ENCODE peak calls at places on chromosome 6, in six cellular contexts. E is Right ventricle myocardium superior, J is right cardiac atrium, H is HepG2, L is PC-3, R is esophagus mucosa. G is an unnamed sample.

GRCh38 chr6:15841937-15842698 is 179.3 kb upstream of the DTNBP1 start:
- ATAC-seq in E (peak), J (peak), H (no peak), L (no peak), R (no peak), G (no peak)

GRCh38 chr6:112338310-112338709 is 8.8 kb upstream of the RFPL4B start:
- ATAC-seq in E (no peak), J (no peak), H (no peak), L (no peak), R (no peak), G (no peak)

GRCh38 chr6:3135668-3136297 is 17.3 kb downstream of the BPHL start:
- ATAC-seq in E (no peak), J (no peak), H (peak), L (no peak), R (no peak), G (no peak)

GRCh38 chr6:106630366-106630765 is 988 bp downstream of the QRSL1 start:
- ATAC-seq in E (no peak), J (no peak), H (no peak), L (no peak), R (no peak), G (no peak)

GRCh38 chr6:67133973-67134372 is 1426.9 kb upstream of the EYS start:
- ATAC-seq in E (no peak), J (no peak), H (peak), L (no peak), R (no peak), G (no peak)

GRCh38 chr6:128966934-128967333 is 84.0 kb downstream of the LAMA2 start:
- ATAC-seq in E (no peak), J (no peak), H (no peak), L (no peak), R (no peak), G (no peak)

GRCh38 chr6:113696960-113697359 is 160.2 kb upstream of the MARCKS start:
- ATAC-seq in E (no peak), J (no peak), H (no peak), L (no peak), R (no peak), G (no peak)

GRCh38 chr6:161085246-161085645 is 93.7 kb downstream of the MAP3K4 start:
- ATAC-seq in E (no peak), J (no peak), H (no peak), L (no peak), R (no peak), G (peak)

GRCh38 chr6:158939255-158940170 is 60.5 kb downstream of the RSPH3 start:
- ATAC-seq in E (peak), J (peak), H (peak), L (no peak), R (peak), G (peak)

GRCh38 chr6:85459224-85459901 is 9.5 kb downstream of the NT5E start:
- ATAC-seq in E (peak), J (peak), H (no peak), L (peak), R (no peak), G (no peak)

GRCh38 chr6:49463612-49463967 is 420 bp downstream of the CENPQ start:
- ATAC-seq in E (no peak), J (no peak), H (peak), L (peak), R (no peak), G (peak)

GRCh38 chr6:90892271-90892670 is 305.4 kb upstream of the MAP3K7 start:
- ATAC-seq in E (no peak), J (no peak), H (no peak), L (no peak), R (no peak), G (no peak)

GRCh38 chr6:164842085-164842484 is 467.3 kb downstream of the C6orf118 start:
- ATAC-seq in E (no peak), J (no peak), H (no peak), L (no peak), R (no peak), G (no peak)

GRCh38 chr6:134103004-134103403 is 50.6 kb upstream of the SLC2A12 start:
- ATAC-seq in E (no peak), J (peak), H (no peak), L (no peak), R (no peak), G (no peak)

GRCh38 chr6:44222987-44223470 is 366 bp upstream of the SLC29A1 start:
- ATAC-seq in E (no peak), J (no peak), H (no peak), L (peak), R (no peak), G (peak)

GRCh38 chr6:32974541-32975308 is 6.3 kb downstream of the BRD2 start:
- ATAC-seq in E (no peak), J (no peak), H (no peak), L (no peak), R (no peak), G (no peak)

GRCh38 chr6:157921685-157922367 is 59.8 kb upstream of the SYNJ2 start:
- ATAC-seq in E (peak), J (peak), H (no peak), L (no peak), R (no peak), G (no peak)

GRCh38 chr6:3848380-3848779 is 793 bp upstream of the FAM50B start:
- ATAC-seq in E (peak), J (no peak), H (no peak), L (no peak), R (peak), G (peak)

GRCh38 chr6:119758385-119758784 is 408.8 kb upstream of the MAN1A1 start:
- ATAC-seq in E (no peak), J (no peak), H (no peak), L (no peak), R (no peak), G (no peak)

GRCh38 chr6:15287670-15288069 is 41.8 kb downstream of the JARID2 start:
- ATAC-seq in E (peak), J (peak), H (no peak), L (no peak), R (peak), G (peak)

GRCh38 chr6:128757961-128758360 is 125.0 kb upstream of the LAMA2 start:
- ATAC-seq in E (peak), J (peak), H (no peak), L (no peak), R (no peak), G (no peak)

GRCh38 chr6:52815167-52816092 is 11.8 kb upstream of the GSTA1 start:
- ATAC-seq in E (peak), J (peak), H (peak), L (peak), R (peak), G (peak)

GRCh38 chr6:149235130-149235561 is 82.4 kb upstream of the TAB2 start:
- ATAC-seq in E (peak), J (peak), H (no peak), L (peak), R (peak), G (peak)

GRCh38 chr6:65787787-65788186 is 80.8 kb upstream of the EYS start:
- ATAC-seq in E (no peak), J (peak), H (no peak), L (no peak), R (no peak), G (no peak)

GRCh38 chr6:166656269-166657206 is 29.5 kb upstream of the RPS6KA2 start:
- ATAC-seq in E (no peak), J (no peak), H (peak), L (no peak), R (no peak), G (no peak)

GRCh38 chr6:2817778-2818443 is 23.8 kb downstream of the SERPINB1 start:
- ATAC-seq in E (peak), J (peak), H (peak), L (peak), R (peak), G (peak)

GRCh38 chr6:22133352-22133751 is 163.5 kb downstream of the PRL start:
- ATAC-seq in E (no peak), J (no peak), H (no peak), L (no peak), R (peak), G (no peak)

GRCh38 chr6:44732243-44732642 is 344.7 kb downstream of the CDC5L start:
- ATAC-seq in E (no peak), J (no peak), H (no peak), L (no peak), R (no peak), G (no peak)

GRCh38 chr6:44123544-44123943 is 3.7 kb downstream of the MRPL14 start:
- ATAC-seq in E (no peak), J (no peak), H (no peak), L (no peak), R (no peak), G (no peak)

GRCh38 chr6:152185158-152185574 is 377.7 kb downstream of the ESR1 start:
- ATAC-seq in E (no peak), J (no peak), H (no peak), L (no peak), R (no peak), G (peak)

GRCh38 chr6:6592836-6593235 is 4.3 kb downstream of the LY86 start:
- ATAC-seq in E (no peak), J (no peak), H (no peak), L (no peak), R (no peak), G (peak)

GRCh38 chr6:100485268-100485667 is 20.5 kb upstream of the SIM1 start:
- ATAC-seq in E (no peak), J (no peak), H (no peak), L (no peak), R (no peak), G (no peak)

GRCh38 chr6:149995235-149995750 is 30.0 kb downstream of the RAET1L start:
- ATAC-seq in E (no peak), J (no peak), H (no peak), L (no peak), R (no peak), G (no peak)

GRCh38 chr6:167676666-167677421 is 149.9 kb upstream of the AFDN start:
- ATAC-seq in E (peak), J (peak), H (peak), L (no peak), R (peak), G (no peak)

G was measured in activated T-helper 17 cell treated with anti-CD3 and anti-CD28 coated beads, Interleukin-2, amount 50 U/mL, for 72 hours.